ENCODE peak calls at places on chromosomes 13 and 19, in nine cellular contexts. C, F, T, I, G, R, Z, S and N are unnamed samples.
A peak's percentile ranks its signal among the peaks of the same experiment; 100 is the strongest.

GRCh38 chr13:44231786-44232516 is 141.7 kb upstream of the SERP2 start:
- DNase-seq in F (no peak), C (peak; percentile 100), Z (no peak), G (no peak), R (peak; percentile 92), S (no peak), I (peak; percentile 90), T (no peak), N (no peak)

GRCh38 chr19:18202759-18203407 is 959 bp downstream of the RAB3A start:
- DNase-seq in R (no peak), G (no peak), Z (no peak), I (peak; percentile 27), F (no peak), T (no peak), C (no peak), S (peak; percentile 25), N (no peak)

GRCh38 chr19:47253467-47253881 is 2.9 kb upstream of the CCDC9 start:
- DNase-seq in F (no peak), R (no peak), S (no peak), T (no peak), Z (no peak), C (peak; percentile 67), I (peak; percentile 71), G (no peak), N (no peak)

GRCh38 chr13:39263033-39263432 is 224.8 kb downstream of the NHLRC3 start:
- DNase-seq in Z (peak; percentile 6), I (peak; percentile 51), G (peak; percentile 17), R (peak; percentile 42), C (peak; percentile 53), T (no peak), S (no peak), F (peak; percentile 17), N (peak; percentile 46)

GRCh38 chr19:17380426-17381138 is 3.4 kb upstream of the PLVAP start:
- DNase-seq in Z (no peak), G (no peak), R (no peak), F (no peak), I (no peak), S (no peak), C (no peak), T (no peak), N (no peak)

GRCh38 chr19:38247126-38247525 is 9.0 kb downstream of the PPP1R14A start:
- DNase-seq in G (no peak), F (no peak), C (no peak), Z (no peak), S (no peak), T (no peak), R (no peak), I (peak; percentile 54), N (no peak)

GRCh38 chr19:47142779-47143178 is 12.1 kb downstream of the SAE1 start:
- DNase-seq in F (no peak), I (no peak), R (no peak), G (no peak), Z (no peak), C (no peak), T (no peak), S (no peak), N (no peak)

GRCh38 chr13:21465710-21466160 is 6.6 kb upstream of the ZDHHC20 start:
- DNase-seq in T (no peak), C (no peak), Z (no peak), F (no peak), I (no peak), S (no peak), G (no peak), R (peak; percentile 87), N (no peak)

GRCh38 chr19:51572908-51573307 is 1.8 kb downstream of the ZNF175 start:
- DNase-seq in Z (no peak), S (no peak), C (no peak), G (no peak), R (no peak), T (no peak), F (no peak), I (peak; percentile 11), N (no peak)

GRCh38 chr13:96200810-96201209 is 110.9 kb downstream of the HS6ST3 start:
- DNase-seq in S (no peak), F (no peak), C (no peak), R (no peak), G (no peak), T (no peak), I (no peak), Z (no peak), N (no peak)

GRCh38 chr19:51691122-51692064 is 1.7 kb upstream of the SPACA6 start:
- DNase-seq in R (no peak), C (no peak), Z (no peak), T (no peak), I (peak; percentile 80), G (no peak), F (no peak), S (no peak), N (no peak)

GRCh38 chr13:38582133-38582532 is 104.7 kb upstream of the FREM2 start:
- DNase-seq in G (no peak), I (peak; percentile 45), Z (no peak), S (no peak), C (peak; percentile 78), T (no peak), R (no peak), F (no peak), N (peak; percentile 8)

GRCh38 chr19:18013621-18014111 is 5.7 kb downstream of the ARRDC2 start:
- DNase-seq in C (no peak), T (no peak), S (no peak), I (no peak), R (peak; percentile 56), G (no peak), F (no peak), Z (no peak), N (no peak)

GRCh38 chr19:18322318-18322758 is 538 bp downstream of the LSM4 start:
- DNase-seq in Z (no peak), I (peak; percentile 69), C (peak; percentile 60), S (no peak), R (peak; percentile 71), T (no peak), G (no peak), F (peak; percentile 52), N (peak; percentile 50)

GRCh38 chr13:35720690-35721554 is 244.4 kb upstream of the MAB21L1 start:
- DNase-seq in C (peak; percentile 38), F (peak; percentile 11), Z (no peak), R (peak; percentile 61), T (peak; percentile 55), S (no peak), G (no peak), I (peak; percentile 62), N (no peak)

GRCh38 chr13:76168661-76169060 is 532.5 kb downstream of the LMO7 start:
- DNase-seq in F (no peak), T (no peak), G (no peak), R (no peak), C (no peak), Z (no peak), S (no peak), I (no peak), N (no peak)

GRCh38 chr19:6586056-6586455 is 4.9 kb downstream of the CD70 start:
- DNase-seq in I (no peak), F (no peak), C (no peak), G (no peak), T (no peak), Z (peak; percentile 12), R (no peak), S (no peak), N (no peak)

GRCh38 chr13:101773062-101773461 is 320.6 kb downstream of the ITGBL1 start:
- DNase-seq in G (no peak), R (no peak), I (no peak), T (no peak), S (no peak), F (no peak), C (no peak), Z (no peak), N (no peak)

GRCh38 chr13:33677215-33677614 is 140.7 kb upstream of the RFC3 start:
- DNase-seq in C (no peak), S (no peak), I (no peak), F (no peak), G (no peak), Z (no peak), T (no peak), R (no peak), N (no peak)

GRCh38 chr13:102195566-102196462 is 206.0 kb downstream of the FGF14 start:
- DNase-seq in R (no peak), I (peak; percentile 13), S (no peak), C (no peak), F (no peak), Z (no peak), T (no peak), G (no peak), N (no peak)

GRCh38 chr13:33560722-33561121 is 257.2 kb upstream of the RFC3 start:
- DNase-seq in S (no peak), R (no peak), G (no peak), F (no peak), C (no peak), I (no peak), T (no peak), Z (no peak), N (no peak)